ENCODE peak calls at places on chromosomes 12 and 14, in five cellular contexts. One of them, this sample, is unnamed.

GRCh38 chr14:50944647-50945413 is 547 bp upstream of the PYGL start:
- DNase-seq in heart right ventricle: peak
- DNase-seq in Daoy: peak
- DNase-seq in heart left ventricle: peak
- DNase-seq in Right ventricle myocardium superior: peak
- DNase-seq in this sample: no peak

GRCh38 chr12:113954547-113954946 is 11.6 kb downstream of the RBM19 start:
- DNase-seq in Daoy: no peak
- DNase-seq in Right ventricle myocardium superior: no peak
- DNase-seq in heart right ventricle: no peak
- DNase-seq in heart left ventricle: no peak
- DNase-seq in this sample: no peak

GRCh38 chr12:124279846-124280360 is 15.0 kb upstream of the RFLNA start:
- DNase-seq in heart left ventricle: no peak
- DNase-seq in Right ventricle myocardium superior: no peak
- DNase-seq in heart right ventricle: no peak
- DNase-seq in Daoy: no peak
- DNase-seq in this sample: no peak

GRCh38 chr12:92010368-92010767 is 135.3 kb downstream of the BTG1 start:
- DNase-seq in heart right ventricle: no peak
- DNase-seq in Daoy: no peak
- DNase-seq in Right ventricle myocardium superior: no peak
- DNase-seq in heart left ventricle: no peak
- DNase-seq in this sample: no peak

GRCh38 chr12:96445743-96446655 is 43.4 kb upstream of the CFAP54 start:
- DNase-seq in Right ventricle myocardium superior: no peak
- DNase-seq in heart left ventricle: peak
- DNase-seq in heart right ventricle: peak
- DNase-seq in Daoy: peak
- DNase-seq in this sample: no peak

GRCh38 chr12:120007272-120007671 is 18.2 kb downstream of the BICDL1 start:
- DNase-seq in Daoy: no peak
- DNase-seq in Right ventricle myocardium superior: no peak
- DNase-seq in heart left ventricle: no peak
- DNase-seq in heart right ventricle: no peak
- DNase-seq in this sample: no peak

GRCh38 chr14:63952053-63952932 is 99.5 kb downstream of the SYNE2 start:
- DNase-seq in heart right ventricle: no peak
- DNase-seq in heart left ventricle: no peak
- DNase-seq in Daoy: no peak
- DNase-seq in Right ventricle myocardium superior: no peak
- DNase-seq in this sample: no peak

GRCh38 chr12:14873440-14874185 is 12.0 kb downstream of the MGP start:
- DNase-seq in Daoy: no peak
- DNase-seq in heart right ventricle: no peak
- DNase-seq in heart left ventricle: no peak
- DNase-seq in Right ventricle myocardium superior: no peak
- DNase-seq in this sample: no peak

GRCh38 chr12:124636138-124636968 is 68.9 kb upstream of the NCOR2 start:
- DNase-seq in heart right ventricle: no peak
- DNase-seq in Right ventricle myocardium superior: peak
- DNase-seq in Daoy: peak
- DNase-seq in heart left ventricle: no peak
- DNase-seq in this sample: no peak

GRCh38 chr14:105369653-105370040 is 28.7 kb upstream of the TEX22 start:
- DNase-seq in heart right ventricle: no peak
- DNase-seq in heart left ventricle: no peak
- DNase-seq in Right ventricle myocardium superior: no peak
- DNase-seq in Daoy: no peak
- DNase-seq in this sample: no peak

GRCh38 chr12:32893008-32893407 is 3.6 kb downstream of the PKP2 start:
- DNase-seq in heart right ventricle: no peak
- DNase-seq in Daoy: no peak
- DNase-seq in Right ventricle myocardium superior: no peak
- DNase-seq in heart left ventricle: no peak
- DNase-seq in this sample: no peak

GRCh38 chr12:15982071-15982470 is 70.9 kb downstream of the DERA start:
- DNase-seq in Right ventricle myocardium superior: no peak
- DNase-seq in Daoy: no peak
- DNase-seq in heart right ventricle: no peak
- DNase-seq in heart left ventricle: no peak
- DNase-seq in this sample: peak

GRCh38 chr12:19988457-19988856 is 379.9 kb upstream of the PDE3A start:
- DNase-seq in heart right ventricle: no peak
- DNase-seq in Daoy: no peak
- DNase-seq in Right ventricle myocardium superior: no peak
- DNase-seq in heart left ventricle: no peak
- DNase-seq in this sample: peak

GRCh38 chr12:53674977-53675700 is 744 bp downstream of the ATP5MC2 start:
- DNase-seq in heart left ventricle: no peak
- DNase-seq in heart right ventricle: no peak
- DNase-seq in Right ventricle myocardium superior: no peak
- DNase-seq in Daoy: no peak
- DNase-seq in this sample: no peak

GRCh38 chr14:93318927-93319326 is 13.9 kb downstream of the BTBD7 start:
- DNase-seq in Right ventricle myocardium superior: no peak
- DNase-seq in Daoy: peak
- DNase-seq in heart right ventricle: no peak
- DNase-seq in heart left ventricle: no peak
- DNase-seq in this sample: no peak

GRCh38 chr12:3243376-3244084 is 166.4 kb downstream of the TSPAN9 start:
- DNase-seq in heart right ventricle: no peak
- DNase-seq in Daoy: no peak
- DNase-seq in heart left ventricle: no peak
- DNase-seq in Right ventricle myocardium superior: no peak
- DNase-seq in this sample: no peak

GRCh38 chr14:75479770-75480600 is 42.3 kb upstream of the BATF start:
- DNase-seq in heart right ventricle: no peak
- DNase-seq in Daoy: no peak
- DNase-seq in heart left ventricle: no peak
- DNase-seq in Right ventricle myocardium superior: no peak
- DNase-seq in this sample: no peak

GRCh38 chr12:126493366-126494108 is 1428.3 kb downstream of the AACS start:
- DNase-seq in Daoy: peak
- DNase-seq in heart right ventricle: no peak
- DNase-seq in heart left ventricle: no peak
- DNase-seq in Right ventricle myocardium superior: no peak
- DNase-seq in this sample: no peak

GRCh38 chr12:15322164-15323054 is at the start of gene PTPRO:
- DNase-seq in heart left ventricle: no peak
- DNase-seq in Right ventricle myocardium superior: no peak
- DNase-seq in heart right ventricle: no peak
- DNase-seq in Daoy: peak
- DNase-seq in this sample: no peak

GRCh38 chr12:67764946-67765619 is 116.5 kb downstream of the DYRK2 start:
- DNase-seq in Daoy: no peak
- DNase-seq in heart right ventricle: no peak
- DNase-seq in heart left ventricle: no peak
- DNase-seq in Right ventricle myocardium superior: no peak
- DNase-seq in this sample: no peak

GRCh38 chr12:107118624-107119023 is 25.3 kb upstream of the CRY1 start:
- DNase-seq in heart right ventricle: no peak
- DNase-seq in Daoy: no peak
- DNase-seq in Right ventricle myocardium superior: no peak
- DNase-seq in heart left ventricle: no peak
- DNase-seq in this sample: no peak